ENCODE peak calls at places on chromosomes 12 and 14, in seven cellular contexts. F is dorsolateral prefrontal cortex, I is OCI-LY7, S is astrocyte of the cerebellum, D is upper lobe of left lung, C is fibroblast of mammary gland, R is testis. W is an unnamed sample.

GRCh38 chr12:26195641-26196423 is 459 bp downstream of the SSPN start:
- DNase-seq in I (no peak), D (peak; percentile 85), S (no peak), C (peak; percentile 45), F (peak; percentile 79), R (peak; percentile 69), W (peak; percentile 10)

GRCh38 chr14:94562019-94562418 is 777 bp downstream of the SERPINA4 start:
- DNase-seq in I (no peak), D (no peak), F (no peak), S (no peak), C (no peak), R (peak; percentile 4), W (no peak)

GRCh38 chr12:92070864-92071445 is 74.7 kb downstream of the BTG1 start:
- DNase-seq in S (no peak), I (no peak), R (no peak), D (no peak), C (peak; percentile 86), F (no peak), W (no peak)

GRCh38 chr14:75092698-75093097 is 23.3 kb downstream of the ZC2HC1C start:
- DNase-seq in C (no peak), I (no peak), S (no peak), D (no peak), F (no peak), R (no peak), W (no peak)

GRCh38 chr14:104746951-104747481 is 5.9 kb upstream of the SIVA1 start:
- DNase-seq in R (no peak), F (no peak), I (no peak), D (no peak), C (no peak), S (no peak), W (peak; percentile 44)

GRCh38 chr12:93634416-93634815 is 42.8 kb upstream of the CRADD start:
- DNase-seq in S (no peak), F (no peak), R (no peak), D (no peak), C (peak; percentile 93), I (no peak), W (no peak)

GRCh38 chr14:92997343-92998061 is 74.6 kb downstream of the CHGA start:
- DNase-seq in I (no peak), S (no peak), D (no peak), R (no peak), F (no peak), C (no peak), W (no peak)

GRCh38 chr12:19316420-19316819 is 122.9 kb upstream of the AEBP2 start:
- DNase-seq in D (no peak), F (no peak), I (no peak), R (no peak), C (peak; percentile 31), S (no peak), W (no peak)

GRCh38 chr14:76514599-76514998 is 138.7 kb downstream of the ESRRB start:
- DNase-seq in D (no peak), R (no peak), C (peak; percentile 9), F (no peak), I (peak; percentile 3), S (no peak), W (no peak)

GRCh38 chr14:76861574-76862255 is 35.5 kb downstream of the LRRC74A start:
- DNase-seq in C (no peak), F (no peak), D (no peak), I (no peak), R (no peak), S (no peak), W (no peak)

GRCh38 chr12:52735816-52736632 is 32.7 kb upstream of the KRT77 start:
- DNase-seq in C (no peak), I (no peak), R (no peak), D (peak; percentile 52), S (no peak), F (no peak), W (no peak)

GRCh38 chr12:68587448-68587873 is 23.2 kb upstream of the RAP1B start:
- DNase-seq in S (no peak), D (no peak), I (peak; percentile 53), F (no peak), R (no peak), C (no peak), W (no peak)

GRCh38 chr12:45801625-45802024 is 72.1 kb downstream of the ARID2 start:
- DNase-seq in I (no peak), R (no peak), F (no peak), C (no peak), S (no peak), D (no peak), W (no peak)

GRCh38 chr14:20609215-20610001 is 18.2 kb upstream of the RNASE12 start:
- DNase-seq in S (peak; percentile 80), I (peak; percentile 91), R (peak; percentile 90), D (peak; percentile 90), C (peak; percentile 89), F (peak; percentile 60), W (no peak)

GRCh38 chr12:45049912-45050318 is 984 bp downstream of the DBX2 start:
- DNase-seq in R (peak; percentile 40), S (no peak), I (no peak), D (no peak), F (no peak), C (peak; percentile 11), W (no peak)

GRCh38 chr14:75751291-75751690 is 90.2 kb downstream of the TTLL5 start:
- DNase-seq in F (no peak), R (no peak), S (no peak), D (no peak), I (no peak), C (peak; percentile 10), W (no peak)

GRCh38 chr12:17334784-17335183 is 728.8 kb upstream of the LMO3 start:
- DNase-seq in D (no peak), R (no peak), I (no peak), S (no peak), C (no peak), F (no peak), W (no peak)

GRCh38 chr12:14443531-14443930 is 78.0 kb downstream of the ATF7IP start:
- DNase-seq in R (no peak), I (no peak), C (peak; percentile 58), D (no peak), F (no peak), S (no peak), W (no peak)

GRCh38 chr12:70784042-70784668 is 136.4 kb downstream of the PTPRR start:
- DNase-seq in C (no peak), R (no peak), D (peak; percentile 44), S (no peak), I (no peak), F (no peak), W (no peak)

GRCh38 chr12:109696485-109697269 is 16.9 kb upstream of the FAM222A start:
- DNase-seq in S (no peak), D (no peak), C (peak; percentile 39), R (no peak), F (no peak), I (no peak), W (no peak)

GRCh38 chr12:132061197-132061596 is 82.9 kb downstream of the DDX51 start:
- DNase-seq in D (no peak), R (no peak), C (no peak), I (no peak), S (no peak), F (no peak), W (no peak)

GRCh38 chr12:12265571-12266388 is 1.1 kb downstream of the LRP6 start:
- DNase-seq in R (peak; percentile 45), I (peak; percentile 29), C (peak; percentile 40), F (no peak), D (no peak), S (peak; percentile 38), W (no peak)

GRCh38 chr12:7555752-7556151 is 52.2 kb upstream of the CD163 start:
- DNase-seq in F (no peak), S (peak; percentile 3), R (peak; percentile 16), C (peak; percentile 91), I (no peak), D (no peak), W (peak; percentile 46)

GRCh38 chr12:7645395-7646177 is 20.1 kb downstream of the APOBEC1 start:
- DNase-seq in R (peak; percentile 67), C (peak; percentile 54), F (no peak), S (peak; percentile 4), D (no peak), I (peak; percentile 69), W (no peak)

GRCh38 chr12:92469837-92470236 is 233.0 kb upstream of the PLEKHG7 start:
- DNase-seq in D (no peak), S (no peak), I (peak; percentile 66), F (no peak), R (peak; percentile 53), C (peak; percentile 25), W (no peak)

DNA sequence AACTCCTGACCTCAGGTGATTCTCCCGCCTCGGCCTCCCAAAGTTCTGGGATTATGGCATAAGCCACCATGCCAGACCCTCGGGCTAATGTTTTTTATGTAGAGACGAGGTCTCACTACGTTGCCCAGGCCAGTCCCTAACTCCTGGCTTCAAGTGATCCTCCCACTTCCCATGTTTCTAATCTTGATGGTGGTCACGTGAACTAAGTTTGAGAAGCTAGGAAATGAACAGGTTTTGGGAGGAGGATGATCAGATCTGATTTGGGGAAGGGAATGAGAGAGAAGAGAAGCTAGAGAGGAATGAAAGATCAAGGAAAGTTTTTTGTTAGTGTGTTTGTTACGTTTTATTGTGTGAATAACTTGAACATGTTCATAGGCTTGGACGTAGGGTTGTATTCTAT is 17.2 kb upstream of the SINHCAF start:
- DNase-seq in C (no peak), I (no peak), D (no peak), R (no peak), F (no peak), S (no peak), W (no peak)
- H3K4me3 ChIP-seq in C (no peak overlapping the region), I (no peak overlapping the region), D (no peak overlapping the region), R (no peak overlapping the region), F (no peak overlapping the region), S (no peak overlapping the region), W (no peak overlapping the region)

GRCh38 chr14:89408907-89409675 is 7.9 kb downstream of the FOXN3 start:
- DNase-seq in S (no peak), C (no peak), I (no peak), R (no peak), F (no peak), D (no peak), W (no peak)
- TF ChIP-seq CTCF in S (no peak), C (no peak), I (no peak), R (no peak), F (no peak), D (no peak), W (no peak)

GRCh38 chr14:96256420-96256819 is 410 bp downstream of the BDKRB1 start:
- DNase-seq in D (no peak), C (peak; percentile 72), I (no peak), R (no peak), S (no peak), F (no peak), W (no peak)
- H3K4me3 ChIP-seq in D (no peak overlapping the region), C (peak overlapping the region; percentile 34), I (no peak overlapping the region), R (no peak overlapping the region), S (no peak overlapping the region), F (no peak overlapping the region), W (no peak overlapping the region)

DNA sequence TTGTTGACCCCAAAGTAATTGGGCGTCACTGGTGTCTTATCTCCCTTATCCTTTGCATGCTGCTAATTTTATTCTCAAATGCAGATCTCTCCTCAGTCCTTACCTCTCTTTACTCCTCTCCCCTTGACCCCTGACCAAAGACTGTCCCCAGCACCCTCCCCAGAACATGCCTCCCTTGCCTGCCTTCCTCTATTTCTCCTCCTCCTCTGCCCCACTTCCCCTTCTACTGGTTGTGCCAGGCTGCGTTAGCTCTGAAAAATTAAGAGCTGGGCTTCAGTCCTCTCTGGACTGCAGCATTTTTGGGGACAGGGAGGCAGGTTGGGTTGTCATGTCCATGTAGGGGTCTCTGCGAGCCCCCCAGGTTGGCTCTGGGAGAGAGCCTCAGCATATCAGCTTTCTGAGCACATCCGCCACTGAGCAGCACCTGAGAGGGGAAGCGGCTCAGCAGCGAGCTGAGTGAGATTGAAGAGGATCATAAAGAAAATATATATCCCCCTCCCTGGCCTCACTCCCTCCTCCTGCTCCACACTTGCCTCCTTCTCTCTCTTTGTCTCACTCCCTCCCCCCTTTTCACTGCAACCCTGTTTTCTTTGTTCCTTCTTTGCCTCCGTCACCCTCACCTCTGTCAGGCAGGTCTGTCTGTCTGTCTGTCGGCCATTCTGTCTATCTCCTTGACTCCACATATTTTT is 6.4 kb upstream of the CISTR start:
- DNase-seq in R (no peak), C (no peak), F (no peak), D (no peak), I (no peak), S (no peak), W (no peak)
- TF ChIP-seq CTCF in R (no peak), C (no peak), F (no peak), D (no peak), I (no peak), S (no peak), W (no peak)

W was measured in BJ.